ENCODE peak calls at places on chromosomes 13 and 19, in five cellular contexts. One of them, this sample, is unnamed.

GRCh38 chr19:51749979-51750378 is 1.7 kb downstream of the FPR1 start:
- DNase-seq in astrocyte of the cerebellum: no peak
- DNase-seq in suprapubic skin: no peak
- DNase-seq in CD8-positive, alpha-beta T cell: no peak
- DNase-seq in fibroblast of the aortic adventitia: no peak
- DNase-seq in this sample: no peak

GRCh38 chr19:18408053-18408476 is 10.6 kb upstream of the LRRC25 start:
- DNase-seq in astrocyte of the cerebellum: no peak
- DNase-seq in suprapubic skin: no peak
- DNase-seq in CD8-positive, alpha-beta T cell: no peak
- DNase-seq in fibroblast of the aortic adventitia: no peak
- DNase-seq in this sample: peak

GRCh38 chr13:105436946-105437345 is 1098.5 kb downstream of the EFNB2 start:
- DNase-seq in astrocyte of the cerebellum: no peak
- DNase-seq in suprapubic skin: no peak
- DNase-seq in CD8-positive, alpha-beta T cell: no peak
- DNase-seq in fibroblast of the aortic adventitia: peak
- DNase-seq in this sample: no peak

GRCh38 chr13:27961227-27962085 is 7.7 kb downstream of the CDX2 start:
- DNase-seq in astrocyte of the cerebellum: no peak
- DNase-seq in suprapubic skin: no peak
- DNase-seq in CD8-positive, alpha-beta T cell: no peak
- DNase-seq in fibroblast of the aortic adventitia: no peak
- DNase-seq in this sample: no peak

GRCh38 chr13:79427265-79427664 is 21.2 kb upstream of the RBM26 start:
- DNase-seq in astrocyte of the cerebellum: no peak
- DNase-seq in suprapubic skin: no peak
- DNase-seq in CD8-positive, alpha-beta T cell: no peak
- DNase-seq in fibroblast of the aortic adventitia: no peak
- DNase-seq in this sample: peak

GRCh38 chr13:48489003-48489402 is 43.9 kb downstream of the RCBTB2 start:
- DNase-seq in astrocyte of the cerebellum: no peak
- DNase-seq in suprapubic skin: no peak
- DNase-seq in CD8-positive, alpha-beta T cell: no peak
- DNase-seq in fibroblast of the aortic adventitia: no peak
- DNase-seq in this sample: peak

GRCh38 chr19:44740351-44740824 is 8.1 kb upstream of the BCL3 start:
- DNase-seq in astrocyte of the cerebellum: no peak
- DNase-seq in suprapubic skin: no peak
- DNase-seq in CD8-positive, alpha-beta T cell: no peak
- DNase-seq in fibroblast of the aortic adventitia: no peak
- DNase-seq in this sample: peak

GRCh38 chr13:87941244-87941643 is 270.1 kb downstream of the SLITRK5 start:
- DNase-seq in astrocyte of the cerebellum: no peak
- DNase-seq in suprapubic skin: no peak
- DNase-seq in CD8-positive, alpha-beta T cell: no peak
- DNase-seq in fibroblast of the aortic adventitia: no peak
- DNase-seq in this sample: no peak

GRCh38 chr13:36131215-36131930 is at the start of gene DCLK1:
- DNase-seq in astrocyte of the cerebellum: peak
- DNase-seq in suprapubic skin: peak
- DNase-seq in CD8-positive, alpha-beta T cell: no peak
- DNase-seq in fibroblast of the aortic adventitia: peak
- DNase-seq in this sample: no peak

GRCh38 chr13:33096886-33097610 is 80.8 kb downstream of the KL start:
- DNase-seq in astrocyte of the cerebellum: no peak
- DNase-seq in suprapubic skin: no peak
- DNase-seq in CD8-positive, alpha-beta T cell: no peak
- DNase-seq in fibroblast of the aortic adventitia: no peak
- DNase-seq in this sample: peak

GRCh38 chr13:33279898-33280549 is 5.5 kb downstream of the STARD13 start:
- DNase-seq in astrocyte of the cerebellum: no peak
- DNase-seq in suprapubic skin: no peak
- DNase-seq in CD8-positive, alpha-beta T cell: no peak
- DNase-seq in fibroblast of the aortic adventitia: peak
- DNase-seq in this sample: no peak

GRCh38 chr19:49150106-49150943 is 4.9 kb downstream of the HRC start:
- DNase-seq in astrocyte of the cerebellum: no peak
- DNase-seq in suprapubic skin: peak
- DNase-seq in CD8-positive, alpha-beta T cell: no peak
- DNase-seq in fibroblast of the aortic adventitia: peak
- DNase-seq in this sample: peak

GRCh38 chr13:85589021-85589420 is 210.2 kb downstream of the SLITRK6 start:
- DNase-seq in astrocyte of the cerebellum: no peak
- DNase-seq in suprapubic skin: no peak
- DNase-seq in CD8-positive, alpha-beta T cell: no peak
- DNase-seq in fibroblast of the aortic adventitia: no peak
- DNase-seq in this sample: no peak

GRCh38 chr19:16384688-16385087 is 60.1 kb downstream of the KLF2 start:
- DNase-seq in astrocyte of the cerebellum: no peak
- DNase-seq in suprapubic skin: no peak
- DNase-seq in CD8-positive, alpha-beta T cell: no peak
- DNase-seq in fibroblast of the aortic adventitia: no peak
- DNase-seq in this sample: no peak

GRCh38 chr19:16381756-16382401 is 57.3 kb downstream of the KLF2 start:
- DNase-seq in astrocyte of the cerebellum: no peak
- DNase-seq in suprapubic skin: peak
- DNase-seq in CD8-positive, alpha-beta T cell: no peak
- DNase-seq in fibroblast of the aortic adventitia: peak
- DNase-seq in this sample: no peak

GRCh38 chr19:16385296-16385695 is 60.7 kb downstream of the KLF2 start:
- DNase-seq in astrocyte of the cerebellum: no peak
- DNase-seq in suprapubic skin: no peak
- DNase-seq in CD8-positive, alpha-beta T cell: no peak
- DNase-seq in fibroblast of the aortic adventitia: no peak
- DNase-seq in this sample: no peak

GRCh38 chr19:16382775-16383543 is 58.3 kb downstream of the KLF2 start:
- DNase-seq in astrocyte of the cerebellum: peak
- DNase-seq in suprapubic skin: no peak
- DNase-seq in CD8-positive, alpha-beta T cell: peak
- DNase-seq in fibroblast of the aortic adventitia: peak
- DNase-seq in this sample: peak

DNA sequence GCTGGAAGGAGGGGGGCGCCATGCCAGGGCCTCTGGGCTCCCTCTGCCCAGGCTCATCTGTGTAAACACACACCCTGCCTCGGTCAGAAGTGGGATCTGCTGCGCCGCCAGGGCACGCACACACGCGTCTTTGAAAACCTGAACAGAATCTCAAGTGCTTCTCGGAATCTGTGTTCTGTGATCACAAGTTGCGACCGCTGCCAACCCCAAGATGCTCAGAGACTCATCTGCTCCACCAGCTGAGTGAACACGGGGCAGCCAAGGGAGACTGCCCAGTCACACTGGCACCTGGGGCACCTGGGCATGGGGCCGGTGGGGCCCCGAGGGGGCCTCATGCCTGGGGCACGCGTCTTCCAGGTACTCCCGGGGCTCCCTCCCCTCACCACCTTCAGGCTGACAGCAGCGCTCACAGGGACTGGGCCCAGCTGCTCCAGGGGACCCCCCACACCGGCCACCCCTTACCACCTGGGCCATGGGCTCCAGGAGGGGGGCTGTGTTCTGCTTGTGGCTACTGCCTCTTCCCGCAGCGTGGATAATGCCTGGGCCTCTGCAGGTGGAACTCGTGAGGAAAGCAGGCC is 59.0 kb downstream of the KLF2 start:
- DNase-seq in astrocyte of the cerebellum: no peak
- DNase-seq in suprapubic skin: no peak
- DNase-seq in CD8-positive, alpha-beta T cell: no peak
- DNase-seq in fibroblast of the aortic adventitia: no peak
- DNase-seq in this sample: peak
- TF ChIP-seq CTCF in astrocyte of the cerebellum: no peak
- TF ChIP-seq CTCF in suprapubic skin: no peak
- TF ChIP-seq CTCF in CD8-positive, alpha-beta T cell: no peak
- TF ChIP-seq CTCF in fibroblast of the aortic adventitia: no peak
- TF ChIP-seq CTCF in this sample: no peak

GRCh38 chr19:1511989-1512338 is 855 bp downstream of the ADAMTSL5 start:
- DNase-seq in astrocyte of the cerebellum: no peak
- DNase-seq in suprapubic skin: no peak
- DNase-seq in CD8-positive, alpha-beta T cell: no peak
- DNase-seq in fibroblast of the aortic adventitia: no peak
- DNase-seq in this sample: no peak

GRCh38 chr19:1512671-1513491 is at the start of gene ADAMTSL5:
- DNase-seq in astrocyte of the cerebellum: no peak
- DNase-seq in suprapubic skin: no peak
- DNase-seq in CD8-positive, alpha-beta T cell: peak
- DNase-seq in fibroblast of the aortic adventitia: peak
- DNase-seq in this sample: peak

GRCh38 chr19:1514295-1514661 is 1.5 kb upstream of the ADAMTSL5 start:
- DNase-seq in astrocyte of the cerebellum: no peak
- DNase-seq in suprapubic skin: no peak
- DNase-seq in CD8-positive, alpha-beta T cell: no peak
- DNase-seq in fibroblast of the aortic adventitia: no peak
- DNase-seq in this sample: no peak

GRCh38 chr19:1514986-1515721 is 2.3 kb upstream of the ADAMTSL5 start:
- DNase-seq in astrocyte of the cerebellum: no peak
- DNase-seq in suprapubic skin: no peak
- DNase-seq in CD8-positive, alpha-beta T cell: no peak
- DNase-seq in fibroblast of the aortic adventitia: no peak
- DNase-seq in this sample: no peak

DNA sequence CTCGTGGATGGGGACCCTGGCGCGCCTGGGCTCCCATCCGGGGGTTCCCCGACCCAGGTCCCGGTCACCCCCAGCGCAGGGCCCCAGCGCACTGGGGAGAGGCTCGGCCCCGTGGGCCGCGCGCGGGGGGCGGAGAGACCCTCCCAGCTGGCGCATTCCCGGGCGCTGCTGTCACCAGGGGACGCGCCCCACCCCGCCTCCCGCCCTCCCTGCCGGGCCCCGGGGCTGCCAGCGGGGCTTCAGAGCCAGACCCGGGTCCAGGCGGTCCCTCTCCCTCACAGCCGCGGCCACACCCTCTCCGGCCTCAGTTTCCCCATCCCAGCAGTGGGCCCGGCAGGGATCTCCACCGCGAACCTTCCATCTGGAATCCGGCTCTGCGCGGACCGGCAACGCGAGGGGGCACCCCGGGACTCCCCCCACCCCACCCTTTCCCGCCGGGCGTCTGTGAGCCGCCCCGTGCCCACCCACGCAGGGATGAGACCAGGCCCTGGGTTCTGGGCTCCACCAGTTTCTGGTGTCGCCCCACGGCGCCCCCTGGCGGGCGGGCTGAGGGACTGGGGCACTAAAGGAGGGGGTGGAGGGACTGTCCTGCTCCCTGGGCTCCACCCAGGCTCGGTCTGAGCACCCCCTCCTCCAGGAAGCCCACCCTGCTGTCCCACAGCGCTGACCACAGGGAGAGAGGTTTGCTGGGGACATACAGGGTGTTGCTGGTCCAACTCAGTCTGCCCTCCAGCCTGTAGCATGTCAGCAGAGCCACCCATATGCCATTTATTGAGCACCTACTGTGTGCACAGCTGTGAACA is 874 bp upstream of the ADAMTSL5 start:
- DNase-seq in astrocyte of the cerebellum: no peak
- DNase-seq in suprapubic skin: no peak
- DNase-seq in CD8-positive, alpha-beta T cell: peak
- DNase-seq in fibroblast of the aortic adventitia: peak
- DNase-seq in this sample: peak
- H3K4me3 ChIP-seq in astrocyte of the cerebellum: peak
- H3K4me3 ChIP-seq in suprapubic skin: peak
- H3K4me3 ChIP-seq in CD8-positive, alpha-beta T cell: no peak
- H3K4me3 ChIP-seq in fibroblast of the aortic adventitia: peak
- H3K4me3 ChIP-seq in this sample: peak

GRCh38 chr13:113862766-113863510 is 938 bp downstream of the GAS6 start:
- DNase-seq in astrocyte of the cerebellum: no peak
- DNase-seq in suprapubic skin: peak
- DNase-seq in CD8-positive, alpha-beta T cell: no peak
- DNase-seq in fibroblast of the aortic adventitia: peak
- DNase-seq in this sample: peak
- TF ChIP-seq CTCF in astrocyte of the cerebellum: no peak
- TF ChIP-seq CTCF in suprapubic skin: no peak
- TF ChIP-seq CTCF in CD8-positive, alpha-beta T cell: no peak
- TF ChIP-seq CTCF in fibroblast of the aortic adventitia: peak
- TF ChIP-seq CTCF in this sample: no peak

DNA sequence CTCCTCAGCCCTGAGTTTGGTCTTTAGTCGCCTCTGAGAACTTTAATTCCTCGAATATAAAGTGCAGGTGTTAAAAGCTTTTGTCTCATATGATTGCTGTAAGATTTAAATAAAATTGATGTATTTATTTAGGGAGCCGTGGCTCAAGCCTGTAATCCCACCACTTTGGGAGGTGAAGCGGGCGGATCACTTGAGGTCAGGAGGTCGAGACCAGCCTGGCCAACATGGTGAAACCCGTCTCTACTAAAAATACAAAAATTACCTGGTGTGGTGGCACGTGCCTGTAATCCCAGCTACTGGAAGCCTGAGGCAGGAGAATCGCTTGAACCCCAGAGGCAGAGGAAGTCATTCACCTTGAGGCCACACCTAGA is 559 bp upstream of the SLC1A5 start:
- DNase-seq in astrocyte of the cerebellum: no peak
- DNase-seq in suprapubic skin: no peak
- DNase-seq in CD8-positive, alpha-beta T cell: no peak
- DNase-seq in fibroblast of the aortic adventitia: no peak
- DNase-seq in this sample: no peak
- H3K4me3 ChIP-seq in astrocyte of the cerebellum: no peak
- H3K4me3 ChIP-seq in suprapubic skin: peak
- H3K4me3 ChIP-seq in CD8-positive, alpha-beta T cell: peak
- H3K4me3 ChIP-seq in fibroblast of the aortic adventitia: no peak
- H3K4me3 ChIP-seq in this sample: no peak

GRCh38 chr19:7636317-7636690 is 606 bp upstream of the STXBP2 start:
- DNase-seq in astrocyte of the cerebellum: no peak
- DNase-seq in suprapubic skin: no peak
- DNase-seq in CD8-positive, alpha-beta T cell: no peak
- DNase-seq in fibroblast of the aortic adventitia: no peak
- DNase-seq in this sample: no peak

GRCh38 chr19:7638802-7639465 is 2.0 kb downstream of the STXBP2 start:
- DNase-seq in astrocyte of the cerebellum: no peak
- DNase-seq in suprapubic skin: no peak
- DNase-seq in CD8-positive, alpha-beta T cell: no peak
- DNase-seq in fibroblast of the aortic adventitia: no peak
- DNase-seq in this sample: no peak

GRCh38 chr19:7635670-7636069 is 1.2 kb upstream of the STXBP2 start:
- DNase-seq in astrocyte of the cerebellum: no peak
- DNase-seq in suprapubic skin: no peak
- DNase-seq in CD8-positive, alpha-beta T cell: no peak
- DNase-seq in fibroblast of the aortic adventitia: no peak
- DNase-seq in this sample: no peak

GRCh38 chr19:7637374-7638256 is 705 bp downstream of the STXBP2 start:
- DNase-seq in astrocyte of the cerebellum: no peak
- DNase-seq in suprapubic skin: no peak
- DNase-seq in CD8-positive, alpha-beta T cell: no peak
- DNase-seq in fibroblast of the aortic adventitia: no peak
- DNase-seq in this sample: peak

DNA sequence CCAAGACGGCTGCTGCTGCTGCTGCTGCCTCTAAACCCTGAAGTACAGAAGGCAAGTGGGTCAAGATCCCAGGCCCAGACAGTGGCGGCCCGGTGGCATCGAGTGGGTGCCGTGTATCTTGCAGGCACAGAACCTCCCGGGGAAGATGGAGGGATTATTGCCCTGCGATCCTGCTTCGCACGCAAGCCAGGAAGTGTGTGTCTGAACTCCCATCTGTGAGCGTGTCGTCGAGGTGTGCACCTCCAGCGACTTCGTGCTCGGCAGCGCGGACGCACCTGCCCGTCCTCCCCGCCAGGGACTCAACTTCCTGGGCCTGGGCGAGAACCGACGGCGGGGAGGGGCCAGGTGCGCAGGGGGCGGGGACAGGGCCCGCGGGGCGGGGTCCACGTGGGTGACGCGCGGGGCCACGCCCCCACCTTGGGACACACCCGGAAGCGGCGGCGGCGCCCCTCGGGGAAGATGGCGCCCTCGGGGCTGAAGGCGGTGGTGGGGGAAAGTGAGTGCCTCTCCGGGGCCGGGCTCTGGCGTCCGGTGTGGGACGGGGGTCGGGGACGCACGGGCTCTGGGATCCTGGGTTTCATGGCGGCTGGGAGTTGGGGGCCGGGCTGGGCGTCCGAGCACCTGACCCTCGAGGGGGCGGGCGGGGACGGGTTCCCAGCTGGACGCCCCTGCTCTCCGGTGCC is at the start of gene STXBP2:
- DNase-seq in astrocyte of the cerebellum: no peak
- DNase-seq in suprapubic skin: no peak
- DNase-seq in CD8-positive, alpha-beta T cell: peak
- DNase-seq in fibroblast of the aortic adventitia: no peak
- DNase-seq in this sample: peak
- TF ChIP-seq CTCF in astrocyte of the cerebellum: no peak
- TF ChIP-seq CTCF in suprapubic skin: no peak
- TF ChIP-seq CTCF in CD8-positive, alpha-beta T cell: peak
- TF ChIP-seq CTCF in fibroblast of the aortic adventitia: no peak
- TF ChIP-seq CTCF in this sample: no peak